ENCODE peak calls at places on chromosomes 3 and 15, in four cellular contexts. Q, F, Y and T are unnamed samples.

GRCh38 chr3:31213869-31214486 is 318.7 kb upstream of the STT3B start:
- DNase-seq in Q (no peak), F (no peak), Y (no peak), T (no peak)

GRCh38 chr15:81265256-81265943 is 58.5 kb downstream of the STARD5 start:
- DNase-seq in Q (no peak), F (no peak), Y (no peak), T (no peak)

GRCh38 chr15:85289677-85290365 is 90.6 kb upstream of the AKAP13 start:
- DNase-seq in Q (peak; percentile 13), Y (peak; percentile 31), F (peak; percentile 28), T (peak; percentile 54)

GRCh38 chr3:73086071-73086494 is 24.6 kb downstream of the EBLN2 start:
- DNase-seq in Y (peak; percentile 43), Q (peak; percentile 34), F (peak; percentile 26), T (no peak)

GRCh38 chr15:63892794-63893441 is 59.2 kb upstream of the HERC1 start:
- DNase-seq in Y (no peak), F (no peak), Q (no peak), T (peak; percentile 53)

GRCh38 chr3:48661501-48662139 is 1.1 kb downstream of the CELSR3 start:
- DNase-seq in F (peak; percentile 57), Y (peak; percentile 41), Q (peak; percentile 52), T (peak; percentile 74)

GRCh38 chr3:32675164-32675563 is 9.8 kb upstream of the CNOT10 start:
- DNase-seq in F (no peak), Y (no peak), Q (no peak), T (no peak)

GRCh38 chr15:38536201-38536676 is 28.4 kb downstream of the RASGRP1 start:
- DNase-seq in Q (no peak), F (peak; percentile 23), Y (peak; percentile 96), T (no peak)

GRCh38 chr15:95442107-95442719 is 888.3 kb upstream of the NR2F2 start:
- DNase-seq in F (no peak), Q (no peak), Y (no peak), T (no peak)

GRCh38 chr3:11370134-11370533 is 97.9 kb downstream of the ATG7 start:
- DNase-seq in Y (no peak), Q (no peak), F (no peak), T (no peak)

GRCh38 chr3:7144696-7145308 is 283.9 kb downstream of the GRM7 start:
- DNase-seq in Q (peak; percentile 1), Y (no peak), F (no peak), T (no peak)

GRCh38 chr15:51284871-51285270 is 53.5 kb downstream of the CYP19A1 start:
- DNase-seq in Q (no peak), Y (no peak), F (no peak), T (no peak)

GRCh38 chr3:48369685-48370329 is 2.2 kb upstream of the FBXW12 start:
- DNase-seq in Y (no peak), F (no peak), Q (no peak), T (no peak)

GRCh38 chr3:139327861-139328260 is 16.0 kb upstream of the MRPS22 start:
- DNase-seq in Q (no peak), Y (no peak), F (no peak), T (no peak)

GRCh38 chr15:70182858-70183695 is 85.4 kb upstream of the TLE3 start:
- DNase-seq in Y (no peak), Q (no peak), F (no peak), T (no peak)

GRCh38 chr3:32451049-32451659 is 51.5 kb downstream of the CMTM6 start:
- DNase-seq in Q (no peak), Y (no peak), F (no peak), T (no peak)

GRCh38 chr3:197599089-197599765 is 43.5 kb upstream of the BDH1 start:
- DNase-seq in Q (peak; percentile 70), Y (peak; percentile 77), F (peak; percentile 75), T (peak; percentile 58)
- H3K4me3 ChIP-seq in Q (peak overlapping the region; percentile 27), Y (no peak overlapping the region), F (no peak overlapping the region), T (no peak overlapping the region)

DNA sequence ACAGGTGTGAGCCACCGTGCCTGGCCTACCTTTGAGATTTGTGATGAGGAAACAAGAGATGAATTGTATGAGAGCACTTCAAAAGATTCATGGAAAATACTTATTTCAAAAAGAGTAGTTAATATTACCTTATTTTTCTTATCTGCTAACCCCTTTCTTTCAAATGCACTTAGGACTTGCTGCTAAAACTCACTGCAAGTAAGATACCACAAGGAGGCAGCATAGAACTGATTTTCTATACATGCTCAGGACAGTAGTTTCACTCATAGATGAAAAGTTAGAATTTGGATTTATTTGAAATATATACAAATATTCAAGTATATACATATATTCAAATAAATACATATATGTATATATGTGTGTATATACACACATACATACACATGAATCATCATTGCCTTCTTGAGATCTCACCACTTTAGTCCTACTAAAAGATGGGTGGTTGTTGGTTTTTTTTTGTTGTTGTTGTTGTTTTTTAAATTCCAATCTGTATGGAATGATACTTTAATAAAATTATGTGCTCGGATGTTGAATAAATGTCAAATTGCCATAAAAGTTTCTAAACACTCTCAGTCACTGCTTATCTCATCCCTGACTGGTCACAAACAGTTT is 2.4 kb downstream of the CCNDBP1 start:
- DNase-seq in Q (peak; percentile 53), F (no peak), Y (peak; percentile 80), T (no peak)
- TF ChIP-seq CTCF in Q (peak; percentile 64), F (peak; percentile 61), Y (peak; percentile 82), T (peak; percentile 62)

DNA sequence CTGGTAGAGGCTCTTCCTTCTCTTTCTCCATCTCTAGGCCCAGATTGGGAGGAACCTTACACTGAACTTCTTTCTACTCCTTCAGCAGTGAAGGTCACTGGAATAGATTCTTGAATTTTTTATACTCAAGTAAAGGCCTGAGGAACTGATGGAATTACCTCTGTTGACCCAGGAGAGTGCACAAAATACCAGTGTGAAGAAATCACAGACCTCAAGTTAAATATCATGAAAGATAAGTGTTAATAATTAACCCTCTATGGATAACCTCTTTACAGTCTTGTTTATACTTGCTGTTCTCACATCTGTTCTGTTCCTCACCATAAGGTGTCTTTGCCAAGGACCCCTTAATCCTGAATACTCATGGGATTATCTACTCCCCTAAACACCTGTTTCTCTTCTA is 244.4 kb upstream of the STAC start:
- DNase-seq in Q (no peak), Y (no peak), F (no peak), T (no peak)
- H3K27ac ChIP-seq in Q (no peak overlapping the region), Y (no peak overlapping the region), F (no peak overlapping the region), T (no peak overlapping the region)

GRCh38 chr15:83435782-83436181 is 11.4 kb upstream of the SH3GL3 start:
- DNase-seq in F (no peak), Q (no peak), Y (no peak), T (no peak)

GRCh38 chr15:83436513-83437158 is 10.5 kb upstream of the SH3GL3 start:
- DNase-seq in Y (peak; percentile 52), Q (peak; percentile 7), F (no peak), T (no peak)

GRCh38 chr15:83430436-83430835 is 16.7 kb upstream of the SH3GL3 start:
- DNase-seq in F (no peak), Q (no peak), Y (no peak), T (no peak)

DNA sequence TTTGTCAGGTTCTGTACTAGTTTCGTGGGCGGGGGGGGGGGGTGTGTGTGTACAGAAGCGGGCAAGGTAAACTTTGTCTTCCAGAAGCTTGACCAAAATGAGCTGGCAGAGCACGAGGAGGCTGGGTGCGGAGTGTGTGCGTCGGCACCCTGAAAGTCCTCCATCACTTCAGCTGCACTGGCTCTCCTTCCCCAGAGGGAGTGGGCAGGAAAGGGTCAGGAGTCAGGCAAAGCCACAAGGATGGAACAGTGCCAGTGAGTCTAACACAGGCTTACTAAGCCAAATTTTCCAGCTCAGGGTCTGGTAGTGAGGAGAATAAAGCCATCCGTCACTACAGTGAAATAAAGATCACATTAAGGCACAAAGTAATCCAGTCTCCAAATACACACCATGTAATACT is 11.9 kb upstream of the SH3GL3 start:
- DNase-seq in F (no peak), Q (no peak), Y (no peak), T (no peak)
- H3K4me3 ChIP-seq in F (no peak overlapping the region), Q (no peak overlapping the region), Y (no peak overlapping the region), T (no peak overlapping the region)

DNA sequence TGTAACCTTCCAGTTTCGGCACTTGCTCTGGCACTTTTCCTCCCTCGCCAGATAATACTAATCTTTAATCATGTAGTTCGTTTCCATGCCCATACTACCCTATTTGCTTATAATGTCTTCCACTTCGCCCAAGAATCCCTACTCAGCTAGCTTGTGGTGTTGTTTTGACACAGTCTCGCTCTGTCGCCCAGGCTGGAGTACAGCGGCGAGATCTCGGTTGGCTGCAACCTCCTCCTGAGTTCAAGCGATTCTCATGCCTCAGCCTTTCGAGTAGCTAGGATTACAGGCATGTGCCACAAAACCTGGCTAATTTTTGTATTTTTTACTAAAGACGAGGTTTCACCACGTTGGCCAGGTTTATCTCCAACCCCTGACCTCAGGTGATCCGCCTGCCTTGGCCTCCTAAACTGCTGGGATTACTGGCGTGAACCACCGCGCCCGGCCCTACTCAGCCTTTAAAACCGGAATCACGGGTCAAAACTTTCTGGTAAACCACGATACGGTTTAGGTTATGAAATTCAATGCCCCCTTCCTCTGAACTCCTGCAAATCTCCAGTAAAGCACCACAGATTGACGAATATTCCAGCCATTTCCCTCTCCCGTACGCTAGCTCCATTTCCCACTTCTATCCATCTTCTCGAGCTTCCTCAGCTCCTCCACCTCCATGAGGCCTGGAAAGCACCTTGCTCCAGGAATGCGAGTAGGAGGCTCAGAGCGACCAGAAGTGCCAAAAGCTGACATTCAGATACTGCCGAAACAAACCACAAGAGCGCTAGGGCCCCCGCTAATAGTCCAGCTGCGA is 869 bp upstream of the RAD51 start:
- DNase-seq in F (no peak), Q (peak; percentile 6), Y (no peak), T (no peak)
- TF ChIP-seq CTCF in F (no peak), Q (no peak), Y (no peak), T (no peak)

DNA sequence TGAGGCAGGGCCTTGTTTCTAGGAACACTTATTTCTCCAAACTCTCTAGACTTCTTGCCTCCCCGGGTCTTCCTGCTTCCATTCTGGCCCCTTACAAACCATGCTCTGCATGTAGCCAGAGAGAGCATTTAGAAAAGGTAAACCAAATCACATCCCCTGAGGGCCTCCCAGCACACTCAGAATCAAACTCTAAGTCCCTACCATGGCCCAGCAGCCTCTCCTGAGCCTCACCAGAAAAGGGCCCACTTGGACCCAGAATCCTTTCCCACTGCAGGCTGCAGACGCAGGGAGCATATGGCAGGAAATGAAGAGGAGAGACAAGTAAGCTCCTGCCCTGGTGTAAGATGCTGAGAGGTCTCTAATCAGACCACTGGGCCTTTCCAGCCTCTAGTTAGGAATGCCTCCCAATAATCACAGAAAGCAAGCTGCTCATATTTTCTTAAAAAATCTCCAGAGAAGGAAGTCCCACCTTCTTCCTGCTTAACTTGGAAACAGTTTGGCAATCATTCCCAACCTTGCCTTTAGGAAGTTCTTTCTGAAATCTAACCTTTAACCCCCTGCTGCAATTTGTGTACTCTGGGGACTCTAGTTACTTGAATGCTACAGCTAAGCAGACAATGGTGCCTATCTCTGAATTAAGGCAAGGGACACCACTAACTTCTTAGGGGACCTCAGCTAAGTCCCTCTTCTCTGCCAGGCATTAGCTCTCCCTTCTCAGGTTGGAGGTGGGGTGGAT is 4.2 kb downstream of the AMOTL2 start:
- DNase-seq in Y (no peak), Q (no peak), F (no peak), T (no peak)
- H3K27ac ChIP-seq in Y (peak overlapping the region; percentile 99), Q (no peak overlapping the region), F (peak overlapping the region; percentile 80), T (peak overlapping the region; percentile 100)

DNA sequence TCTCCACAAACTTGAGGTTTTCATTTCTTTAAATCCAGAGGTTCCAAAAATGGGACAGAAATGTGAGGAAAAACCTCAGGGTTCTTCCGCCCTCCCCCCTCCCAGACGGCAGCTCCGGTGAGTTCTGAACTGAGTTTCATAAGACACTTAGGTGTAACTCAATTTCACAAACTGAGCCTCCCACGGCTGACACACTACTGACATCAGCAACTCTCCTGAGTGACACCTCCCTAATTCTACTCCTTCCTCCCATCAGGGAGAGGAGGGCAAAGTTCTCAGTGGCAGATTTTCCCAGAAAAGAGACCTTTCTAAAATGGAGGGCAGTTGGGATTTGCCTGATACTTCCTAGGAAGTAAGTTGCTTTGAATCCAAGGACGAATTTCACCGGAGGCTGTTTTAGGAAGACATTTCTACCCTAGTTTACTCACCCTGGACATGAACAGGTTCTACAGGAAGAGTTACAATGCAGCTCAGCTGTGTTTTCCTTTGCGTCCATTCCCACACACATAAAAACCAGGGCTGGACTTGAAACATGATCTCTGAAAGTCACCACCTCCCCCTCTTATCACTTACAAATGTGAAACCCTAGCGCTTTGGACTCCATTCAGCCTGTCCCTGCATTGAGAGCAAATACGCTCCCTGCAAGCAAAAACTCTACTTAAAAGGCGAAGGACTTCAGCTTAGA is 78.1 kb upstream of the LMOD3 start:
- DNase-seq in Q (peak; percentile 88), F (no peak), Y (peak; percentile 19), T (no peak)
- H3K4me3 ChIP-seq in Q (peak overlapping the region; percentile 71), F (peak overlapping the region; percentile 62), Y (no peak overlapping the region), T (peak overlapping the region; percentile 50)